ENCODE peak calls at places on chromosomes 2 and 18, in four cellular contexts. K is HCT116, L is K562, E is HepG2. A is an unnamed sample.

GRCh38 chr18:46946656-46947282 is 29.4 kb downstream of the KATNAL2 start:
- DNase-seq in K (no peak), L (peak), E (no peak), A (no peak)

GRCh38 chr2:36562973-36563532 is 34.9 kb downstream of the FEZ2 start:
- DNase-seq in K (no peak), L (no peak), E (peak), A (no peak)

GRCh38 chr18:58223717-58224424 is 179.8 kb downstream of the NEDD4L start:
- DNase-seq in K (peak), L (peak), E (peak), A (peak)

GRCh38 chr2:15747698-15748471 is 156.2 kb downstream of the DDX1 start:
- DNase-seq in K (no peak), L (no peak), E (no peak), A (no peak)

GRCh38 chr18:21612125-21613100 is at the start of gene SNRPD1:
- DNase-seq in K (peak), L (peak), E (peak), A (peak)

GRCh38 chr2:99926986-99927385 is 215.4 kb downstream of the AFF3 start:
- DNase-seq in K (no peak), L (no peak), E (no peak), A (no peak)

GRCh38 chr2:46056541-46056940 is 240.7 kb upstream of the EPAS1 start:
- DNase-seq in K (no peak), L (no peak), E (no peak), A (no peak)

GRCh38 chr2:7400628-7401027 is 483.4 kb downstream of the RNF144A start:
- DNase-seq in K (no peak), L (no peak), E (no peak), A (no peak)

GRCh38 chr2:239602290-239603282 is 201.8 kb upstream of the HDAC4 start:
- DNase-seq in K (no peak), L (no peak), E (no peak), A (no peak)

GRCh38 chr18:62183578-62184195 is 3.2 kb downstream of the PIGN start:
- DNase-seq in K (peak), L (peak), E (peak), A (peak)

GRCh38 chr2:197615033-197615652 is 60.2 kb downstream of the RFTN2 start:
- DNase-seq in K (peak), L (no peak), E (peak), A (no peak)

DNA sequence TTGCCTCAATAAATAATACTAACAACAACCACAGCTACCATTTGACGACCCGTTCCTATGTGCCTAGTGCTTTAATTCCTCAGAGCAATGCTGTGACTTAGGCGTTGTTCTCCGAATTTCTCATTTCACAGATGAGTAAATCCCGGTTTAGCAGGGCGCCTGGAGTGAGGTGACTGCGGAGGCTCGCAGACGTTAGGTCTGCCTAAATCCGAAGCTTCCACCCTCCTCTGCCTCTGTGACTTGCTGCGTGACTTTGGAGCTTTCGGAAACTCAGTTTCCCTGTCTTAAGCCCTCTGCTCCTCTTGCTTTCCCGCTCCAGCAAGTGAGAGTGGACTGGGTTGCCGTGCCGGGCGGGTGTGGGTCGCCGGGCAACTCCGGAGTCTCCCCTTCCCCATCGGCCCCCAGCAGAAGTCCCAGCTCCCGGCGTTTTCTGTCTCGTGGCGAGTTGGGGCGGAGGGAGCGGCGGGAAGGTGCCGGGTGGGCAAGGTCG is 711 bp upstream of the ATOH8 start:
- DNase-seq in K (no peak), L (no peak), E (no peak), A (no peak)
- H3K4me3 ChIP-seq in K (no peak), L (no peak), E (peak), A (no peak)

DNA sequence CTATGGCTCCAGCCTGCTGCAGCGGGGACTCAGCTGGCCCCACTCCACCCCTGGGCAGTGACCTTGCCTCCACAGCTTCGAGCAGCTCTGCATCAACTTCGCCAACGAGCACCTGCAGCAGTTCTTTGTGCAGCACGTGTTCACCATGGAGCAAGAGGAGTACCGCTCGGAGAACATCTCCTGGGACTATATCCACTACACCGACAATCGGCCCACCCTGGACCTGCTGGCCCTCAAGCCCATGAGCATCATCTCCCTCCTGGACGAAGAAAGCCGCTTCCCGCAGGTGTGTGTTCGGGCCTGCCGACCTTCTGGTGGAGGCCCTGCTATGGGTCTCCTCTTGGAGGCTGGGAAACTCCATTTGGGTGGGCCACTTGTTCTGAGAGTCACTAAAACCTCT is 48.6 kb downstream of the MYO7B start:
- DNase-seq in K (no peak), L (no peak), E (no peak), A (no peak)
- TF ChIP-seq TCF7L2 in K (no peak), L (no peak), E (no peak), A (no peak)

GRCh38 chr18:77012120-77012519 is 120.5 kb downstream of the MBP start:
- DNase-seq in K (no peak), L (no peak), E (no peak), A (no peak)
- H3K4me3 ChIP-seq in K (no peak), L (no peak), E (no peak), A (no peak)

DNA sequence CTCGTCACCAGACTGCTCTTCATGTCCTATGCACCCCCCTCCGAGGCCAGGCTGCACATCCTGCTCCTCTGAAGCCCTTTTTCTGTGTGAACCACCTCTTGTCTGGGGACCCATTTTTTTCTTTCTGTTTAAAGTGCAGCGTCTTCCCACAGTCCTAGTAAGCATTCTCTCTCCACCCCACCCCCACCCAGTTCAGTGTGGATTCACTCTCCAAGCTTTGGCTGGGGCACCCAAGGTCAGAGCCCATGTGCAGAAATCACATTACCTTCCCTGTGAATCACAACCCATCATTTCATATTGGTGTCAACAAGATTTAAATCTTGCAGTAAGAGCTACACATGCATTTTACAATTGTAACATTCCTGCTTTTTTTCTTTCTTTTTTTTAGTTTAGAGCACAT is 26.3 kb upstream of the PKDCC start:
- DNase-seq in K (no peak), L (no peak), E (no peak), A (no peak)
- TF ChIP-seq TCF7L2 in K (no peak), L (no peak), E (no peak), A (no peak)

GRCh38 chr2:43101751-43102150 is 124.7 kb downstream of the ZFP36L2 start:
- DNase-seq in K (no peak), L (no peak), E (no peak), A (no peak)
- H3K4me3 ChIP-seq in K (no peak), L (no peak), E (no peak), A (no peak)

GRCh38 chr2:135225781-135226180 is 173.7 kb downstream of the RAB3GAP1 start:
- DNase-seq in K (no peak), L (no peak), E (no peak), A (no peak)

GRCh38 chr2:135227386-135227785 is 175.3 kb downstream of the RAB3GAP1 start:
- DNase-seq in K (no peak), L (no peak), E (no peak), A (no peak)

GRCh38 chr2:135230150-135230549 is 178.1 kb downstream of the RAB3GAP1 start:
- DNase-seq in K (no peak), L (no peak), E (no peak), A (no peak)

GRCh38 chr2:135226961-135227360 is 174.9 kb downstream of the RAB3GAP1 start:
- DNase-seq in K (no peak), L (no peak), E (no peak), A (no peak)
- TF ChIP-seq TCF7L2 in K (no peak), L (no peak), E (no peak), A (no peak)

GRCh38 chr2:171416009-171416926 is 17.5 kb downstream of the METTL8 start:
- DNase-seq in K (peak), L (peak), E (peak), A (peak)
- H3K4me3 ChIP-seq in K (no peak), L (no peak), E (no peak), A (no peak)

GRCh38 chr2:127100261-127101047 is 6.5 kb downstream of the BIN1 start:
- DNase-seq in K (no peak), L (no peak), E (peak), A (no peak)

GRCh38 chr2:127097841-127098651 is 8.9 kb downstream of the BIN1 start:
- DNase-seq in K (no peak), L (no peak), E (no peak), A (no peak)

GRCh38 chr2:127096718-127097470 is 10.1 kb downstream of the BIN1 start:
- DNase-seq in K (no peak), L (no peak), E (no peak), A (no peak)

GRCh38 chr2:127097471-127097765 is 9.5 kb downstream of the BIN1 start:
- DNase-seq in K (no peak), L (no peak), E (no peak), A (no peak)

GRCh38 chr2:127098711-127099110 is 8.2 kb downstream of the BIN1 start:
- DNase-seq in K (no peak), L (no peak), E (no peak), A (no peak)
- TF ChIP-seq TCF7L2 in K (no peak), L (no peak), E (no peak), A (no peak)

GRCh38 chr2:11746807-11747459 is 501 bp downstream of the LPIN1 start:
- DNase-seq in K (no peak), L (no peak), E (peak), A (no peak)

GRCh38 chr2:11743846-11744553 is 2.4 kb upstream of the LPIN1 start:
- DNase-seq in K (peak), L (peak), E (peak), A (peak)

GRCh38 chr2:11744631-11745394 is 1.6 kb upstream of the LPIN1 start:
- DNase-seq in K (peak), L (peak), E (peak), A (no peak)

GRCh38 chr2:11746376-11746806 is at the start of gene LPIN1:
- DNase-seq in K (peak), L (peak), E (peak), A (no peak)

DNA sequence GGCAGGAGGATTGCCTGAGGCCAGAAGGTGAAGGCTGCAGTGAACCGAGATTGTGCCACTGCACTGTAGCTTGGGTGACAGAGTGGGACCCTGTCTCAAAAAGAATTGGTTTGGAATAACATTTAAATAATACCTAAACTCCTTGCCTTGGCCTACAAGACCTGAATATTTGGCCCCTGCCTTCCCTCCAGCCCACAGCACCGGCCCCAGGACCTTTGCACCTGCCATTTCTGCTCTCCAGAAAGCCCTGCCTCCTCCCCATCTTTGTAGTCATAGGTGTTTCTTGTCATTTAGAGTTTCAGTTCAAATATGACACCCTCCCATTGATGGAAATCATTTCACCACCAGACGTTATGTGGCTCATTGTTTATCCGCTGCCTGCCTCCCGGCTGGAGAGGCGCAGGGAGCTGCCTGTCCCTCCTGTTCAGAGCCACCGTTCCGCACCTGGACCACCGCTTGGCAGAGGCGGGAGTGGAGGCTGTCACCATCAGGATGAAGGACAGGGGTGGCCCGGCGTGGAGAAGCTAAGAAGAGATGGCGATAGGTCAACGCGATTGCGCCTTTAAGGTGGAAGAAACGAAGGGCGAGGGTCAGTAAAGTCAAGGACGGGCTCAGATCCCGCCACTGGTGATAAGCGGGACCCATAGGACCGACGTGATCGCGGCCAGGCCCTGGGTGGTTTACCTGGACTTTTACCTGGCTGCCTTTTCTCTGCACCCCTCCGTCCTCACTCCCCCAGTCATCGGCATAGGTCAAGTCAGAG is 638 bp upstream of the LPIN1 start:
- DNase-seq in K (no peak), L (no peak), E (no peak), A (no peak)
- H3K4me3 ChIP-seq in K (peak), L (peak), E (peak), A (peak)

A was measured in Panc1.